ENCODE peak calls at places on chromosomes 3 and 15, in five cellular contexts. One of them, this sample, is unnamed.

GRCh38 chr3:32354362-32354778 is 37.3 kb upstream of the CMTM7 start:
- DNase-seq in posterior cingulate gyrus: no peak
- DNase-seq in cerebellar cortex: no peak
- DNase-seq in CD4-positive, CD25-positive, alpha-beta regulatory T cell: no peak
- DNase-seq in SHP77: no peak
- DNase-seq in this sample: no peak

GRCh38 chr3:171175840-171176239 is 149.3 kb upstream of the SLC2A2 start:
- DNase-seq in CD4-positive, CD25-positive, alpha-beta regulatory T cell: no peak
- DNase-seq in cerebellar cortex: no peak
- DNase-seq in SHP77: no peak
- DNase-seq in posterior cingulate gyrus: no peak
- DNase-seq in this sample: no peak

GRCh38 chr3:45896956-45897355 is 10.6 kb downstream of the CCR9 start:
- DNase-seq in cerebellar cortex: no peak
- DNase-seq in CD4-positive, CD25-positive, alpha-beta regulatory T cell: no peak
- DNase-seq in posterior cingulate gyrus: no peak
- DNase-seq in SHP77: no peak
- DNase-seq in this sample: no peak

GRCh38 chr15:101156509-101157159 is 95.2 kb downstream of the CHSY1 start:
- DNase-seq in CD4-positive, CD25-positive, alpha-beta regulatory T cell: no peak
- DNase-seq in SHP77: no peak
- DNase-seq in cerebellar cortex: no peak
- DNase-seq in posterior cingulate gyrus: no peak
- DNase-seq in this sample: no peak

GRCh38 chr15:65021475-65021874 is 8.0 kb downstream of the MTFMT start:
- DNase-seq in cerebellar cortex: no peak
- DNase-seq in posterior cingulate gyrus: no peak
- DNase-seq in CD4-positive, CD25-positive, alpha-beta regulatory T cell: no peak
- DNase-seq in SHP77: no peak
- DNase-seq in this sample: no peak

GRCh38 chr3:89252865-89253264 is 145.4 kb downstream of the EPHA3 start:
- DNase-seq in SHP77: no peak
- DNase-seq in cerebellar cortex: no peak
- DNase-seq in posterior cingulate gyrus: no peak
- DNase-seq in CD4-positive, CD25-positive, alpha-beta regulatory T cell: no peak
- DNase-seq in this sample: no peak

GRCh38 chr3:34284959-34285358 is 486.5 kb downstream of the PDCD6IP start:
- DNase-seq in posterior cingulate gyrus: no peak
- DNase-seq in CD4-positive, CD25-positive, alpha-beta regulatory T cell: no peak
- DNase-seq in cerebellar cortex: no peak
- DNase-seq in SHP77: no peak
- DNase-seq in this sample: no peak

GRCh38 chr3:18224406-18224805 is 200.7 kb downstream of the SATB1 start:
- DNase-seq in cerebellar cortex: no peak
- DNase-seq in CD4-positive, CD25-positive, alpha-beta regulatory T cell: no peak
- DNase-seq in posterior cingulate gyrus: no peak
- DNase-seq in SHP77: no peak
- DNase-seq in this sample: no peak

GRCh38 chr3:193701896-193702644 is 109.1 kb downstream of the OPA1 start:
- DNase-seq in cerebellar cortex: no peak
- DNase-seq in posterior cingulate gyrus: no peak
- DNase-seq in SHP77: no peak
- DNase-seq in CD4-positive, CD25-positive, alpha-beta regulatory T cell: no peak
- DNase-seq in this sample: no peak

GRCh38 chr3:31546152-31546551 is 13.4 kb downstream of the STT3B start:
- DNase-seq in posterior cingulate gyrus: no peak
- DNase-seq in SHP77: no peak
- DNase-seq in CD4-positive, CD25-positive, alpha-beta regulatory T cell: no peak
- DNase-seq in cerebellar cortex: no peak
- DNase-seq in this sample: no peak

GRCh38 chr3:72274511-72275295 is 489.8 kb upstream of the PROK2 start:
- DNase-seq in cerebellar cortex: peak; percentile 12
- DNase-seq in SHP77: no peak
- DNase-seq in CD4-positive, CD25-positive, alpha-beta regulatory T cell: no peak
- DNase-seq in posterior cingulate gyrus: no peak
- DNase-seq in this sample: peak; percentile 42

GRCh38 chr3:136177876-136178275 is 18.3 kb downstream of the MSL2 start:
- DNase-seq in posterior cingulate gyrus: no peak
- DNase-seq in SHP77: no peak
- DNase-seq in CD4-positive, CD25-positive, alpha-beta regulatory T cell: no peak
- DNase-seq in cerebellar cortex: no peak
- DNase-seq in this sample: no peak

GRCh38 chr3:57752307-57752706 is 3.8 kb upstream of the SLMAP start:
- DNase-seq in cerebellar cortex: no peak
- DNase-seq in SHP77: no peak
- DNase-seq in CD4-positive, CD25-positive, alpha-beta regulatory T cell: no peak
- DNase-seq in posterior cingulate gyrus: no peak
- DNase-seq in this sample: no peak

GRCh38 chr3:42505849-42506410 is 3.5 kb downstream of the VIPR1 start:
- DNase-seq in CD4-positive, CD25-positive, alpha-beta regulatory T cell: no peak
- DNase-seq in cerebellar cortex: no peak
- DNase-seq in SHP77: no peak
- DNase-seq in posterior cingulate gyrus: peak; percentile 11
- DNase-seq in this sample: no peak

GRCh38 chr15:68791431-68792283 is 29.0 kb downstream of the ANP32A start:
- DNase-seq in CD4-positive, CD25-positive, alpha-beta regulatory T cell: peak; percentile 13
- DNase-seq in cerebellar cortex: no peak
- DNase-seq in posterior cingulate gyrus: no peak
- DNase-seq in SHP77: no peak
- DNase-seq in this sample: no peak

GRCh38 chr3:153026026-153026425 is 136.0 kb upstream of the RAP2B start:
- DNase-seq in CD4-positive, CD25-positive, alpha-beta regulatory T cell: no peak
- DNase-seq in SHP77: peak; percentile 1
- DNase-seq in cerebellar cortex: peak; percentile 16
- DNase-seq in posterior cingulate gyrus: no peak
- DNase-seq in this sample: peak; percentile 18

GRCh38 chr3:64176461-64176996 is 48.7 kb downstream of the PRICKLE2 start:
- DNase-seq in posterior cingulate gyrus: no peak
- DNase-seq in CD4-positive, CD25-positive, alpha-beta regulatory T cell: no peak
- DNase-seq in cerebellar cortex: no peak
- DNase-seq in SHP77: no peak
- DNase-seq in this sample: no peak

GRCh38 chr15:99718421-99718820 is 14.8 kb downstream of the LYSMD4 start:
- DNase-seq in CD4-positive, CD25-positive, alpha-beta regulatory T cell: no peak
- DNase-seq in cerebellar cortex: no peak
- DNase-seq in SHP77: no peak
- DNase-seq in posterior cingulate gyrus: no peak
- DNase-seq in this sample: no peak

GRCh38 chr3:178482981-178483380 is 53.3 kb upstream of the KCNMB2 start:
- DNase-seq in CD4-positive, CD25-positive, alpha-beta regulatory T cell: no peak
- DNase-seq in SHP77: no peak
- DNase-seq in posterior cingulate gyrus: no peak
- DNase-seq in cerebellar cortex: no peak
- DNase-seq in this sample: no peak

GRCh38 chr15:52546031-52546751 is 17.5 kb upstream of the MYO5A start:
- DNase-seq in cerebellar cortex: no peak
- DNase-seq in posterior cingulate gyrus: no peak
- DNase-seq in CD4-positive, CD25-positive, alpha-beta regulatory T cell: no peak
- DNase-seq in SHP77: no peak
- DNase-seq in this sample: no peak

GRCh38 chr15:90582553-90582952 is 52.8 kb downstream of the CRTC3 start:
- DNase-seq in posterior cingulate gyrus: no peak
- DNase-seq in cerebellar cortex: no peak
- DNase-seq in SHP77: no peak
- DNase-seq in CD4-positive, CD25-positive, alpha-beta regulatory T cell: no peak
- DNase-seq in this sample: no peak

GRCh38 chr3:15326037-15326436 is 6.3 kb downstream of the SH3BP5 start:
- DNase-seq in cerebellar cortex: peak; percentile 64
- DNase-seq in CD4-positive, CD25-positive, alpha-beta regulatory T cell: no peak
- DNase-seq in posterior cingulate gyrus: no peak
- DNase-seq in SHP77: peak; percentile 5
- DNase-seq in this sample: no peak

GRCh38 chr15:68416158-68416535 is 15.8 kb downstream of the ITGA11 start:
- DNase-seq in SHP77: no peak
- DNase-seq in cerebellar cortex: no peak
- DNase-seq in posterior cingulate gyrus: no peak
- DNase-seq in CD4-positive, CD25-positive, alpha-beta regulatory T cell: no peak
- DNase-seq in this sample: no peak

GRCh38 chr15:48671381-48672022 is 26.0 kb upstream of the FBN1 start:
- DNase-seq in SHP77: no peak
- DNase-seq in posterior cingulate gyrus: no peak
- DNase-seq in CD4-positive, CD25-positive, alpha-beta regulatory T cell: no peak
- DNase-seq in cerebellar cortex: no peak
- DNase-seq in this sample: no peak